ENCODE peak calls at places on chromosomes 5 and 9, in four cellular contexts. F is endothelial cell of umbilical vein, R is left ventricle myocardium inferior, L is endodermal cell. B is an unnamed sample.
A peak's percentile ranks its signal among the peaks of the same experiment; 100 is the strongest.

GRCh38 chr5:124724357-124725039 is 21.9 kb downstream of the ZNF608 start:
- DNase-seq in F (no peak), L (peak; percentile 10), R (no peak), B (no peak)

GRCh38 chr5:9348296-9348996 is 197.4 kb downstream of the SEMA5A start:
- DNase-seq in L (no peak), F (peak; percentile 26), R (no peak), B (no peak)

GRCh38 chr9:31027678-31028077 is 1356.8 kb upstream of the ACO1 start:
- DNase-seq in L (no peak), F (no peak), R (no peak), B (no peak)

GRCh38 chr5:127705120-127705892 is 2.1 kb downstream of the CCDC192 start:
- DNase-seq in L (no peak), F (peak; percentile 41), R (no peak), B (peak; percentile 54)

GRCh38 chr9:95753762-95754465 is 121.6 kb upstream of the ERCC6L2 start:
- DNase-seq in F (peak; percentile 20), R (peak; percentile 48), L (no peak), B (no peak)

GRCh38 chr5:41270423-41271251 is 57.3 kb upstream of the C6 start:
- DNase-seq in L (peak; percentile 67), R (peak; percentile 26), F (peak; percentile 43), B (peak; percentile 68)

GRCh38 chr9:12698293-12698692 is 5.1 kb downstream of the TYRP1 start:
- DNase-seq in R (no peak), L (no peak), F (no peak), B (peak; percentile 19)

GRCh38 chr5:57692582-57693487 is 210.2 kb upstream of the ACTBL2 start:
- DNase-seq in L (peak; percentile 87), F (peak; percentile 90), R (peak; percentile 56), B (peak; percentile 85)

GRCh38 chr9:81754245-81754644 is 64.9 kb upstream of the TLE1 start:
- DNase-seq in L (no peak), F (no peak), R (no peak), B (no peak)

GRCh38 chr5:152092580-152092979 is 167.9 kb upstream of the GLRA1 start:
- DNase-seq in L (no peak), F (no peak), R (no peak), B (peak; percentile 29)

GRCh38 chr9:33104111-33104415 is 27.6 kb upstream of the SMU1 start:
- DNase-seq in L (no peak), F (no peak), R (no peak), B (peak; percentile 0)
- TF ChIP-seq CTCF in L (peak; percentile 29), F (no peak), R (no peak), B (no peak)

DNA sequence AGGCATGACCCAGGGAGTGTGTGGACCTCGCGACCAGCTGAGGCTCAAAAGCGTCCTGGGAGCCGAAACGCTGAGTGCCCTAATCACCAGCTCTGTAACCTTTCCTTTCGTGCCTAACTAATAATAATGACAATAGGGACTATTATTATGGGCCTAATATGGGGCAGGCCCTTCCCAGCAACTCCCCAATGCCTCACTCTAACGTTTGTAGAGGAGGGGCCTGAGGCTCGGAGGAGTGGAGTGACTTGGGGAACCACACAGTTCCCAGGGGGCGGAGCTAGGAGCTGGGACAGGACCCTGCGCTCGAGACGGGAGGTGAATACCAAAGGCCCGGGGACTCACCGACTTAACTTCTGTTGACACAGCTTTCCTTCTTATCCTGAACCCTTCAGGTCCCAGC is 922 bp upstream of the IER5L start:
- DNase-seq in F (no peak), L (peak; percentile 96), R (no peak), B (peak; percentile 90)
- H3K4me1 ChIP-seq in F (peaks cover 21% of the 10 kb centered on the region), L (peaks cover 18% of the 10 kb centered on the region), R (peaks cover 45% of the 10 kb centered on the region), B (peaks cover 45% of the 10 kb centered on the region)

GRCh38 chr5:168881427-168882149 is 302.4 kb upstream of the PANK3 start:
- DNase-seq in L (peak; percentile 90), F (no peak), R (no peak), B (peak; percentile 60)
- TF ChIP-seq CTCF in L (peak; percentile 65), F (no peak), R (no peak), B (peak; percentile 22)

GRCh38 chr5:3120013-3120412 is 368.5 kb upstream of the IRX2 start:
- DNase-seq in L (no peak), F (no peak), R (no peak), B (no peak)
- H3K4me1 ChIP-seq in L (peaks cover 41% of the 10 kb centered on the region), F (no peaks in the 10 kb centered on the region), R (no peaks in the 10 kb centered on the region), B (peaks cover 9% of the 10 kb centered on the region)

DNA sequence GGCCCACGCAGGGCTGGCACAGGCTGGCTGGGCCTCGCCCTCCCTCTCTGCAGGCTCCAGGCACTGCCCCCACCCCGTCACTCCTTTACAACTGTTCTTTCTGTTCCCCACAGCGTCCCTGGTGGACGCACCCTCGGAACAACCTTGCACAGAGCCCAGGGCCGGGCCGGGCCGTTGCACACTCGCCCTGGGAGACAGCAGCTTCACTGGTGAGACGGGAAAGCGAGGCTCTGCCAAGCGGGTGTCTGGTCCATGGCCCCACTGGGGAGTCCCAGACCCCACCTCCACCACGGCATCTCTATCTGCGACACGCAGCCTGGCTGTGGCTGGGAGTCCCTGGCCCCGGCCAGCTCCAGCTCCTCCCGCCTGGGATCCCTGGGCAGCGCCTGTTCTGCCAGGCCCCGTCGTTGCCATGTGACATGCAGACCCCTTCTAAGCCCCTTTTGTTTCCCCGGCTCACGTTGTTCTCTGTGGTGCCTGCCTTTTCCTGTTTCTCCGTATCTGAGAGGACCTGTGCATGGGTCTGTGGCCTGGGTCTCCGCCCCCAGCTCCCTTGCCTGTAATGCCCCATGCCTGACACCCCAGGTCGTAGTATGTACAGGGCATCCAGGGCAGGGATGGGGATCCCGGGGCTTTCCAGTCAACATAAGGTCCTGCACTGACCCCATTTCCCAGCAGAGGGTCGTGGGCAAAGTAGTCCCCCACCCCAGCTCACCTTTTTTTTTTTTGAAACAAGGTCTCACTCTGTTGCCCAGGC is 18.6 kb upstream of the QSOX2 start:
- DNase-seq in R (no peak), L (no peak), F (no peak), B (no peak)
- TF ChIP-seq CTCF in R (no peak), L (peak; percentile 29), F (no peak), B (no peak)